ENCODE peak calls at places on chromosomes 16 and 17, in ten cellular contexts. One of them, this sample, is unnamed.

GRCh38 chr17:57557793-57558681 is 187.1 kb downstream of the CCDC182 start:
- DNase-seq in cardiac fibroblast: peak; percentile 78
- DNase-seq in cardiac muscle cell: peak; percentile 79
- DNase-seq in AG04450: no peak
- DNase-seq in CD8-positive, alpha-beta T cell: no peak
- DNase-seq in retinal pigment epithelial cell: peak; percentile 70
- DNase-seq in left lung: no peak
- DNase-seq in transverse colon: no peak
- DNase-seq in skeletal muscle cell: no peak
- DNase-seq in lower lobe of right lung: no peak
- DNase-seq in this sample: no peak

GRCh38 chr17:52790359-52790955 is 631.9 kb upstream of the CA10 start:
- DNase-seq in cardiac fibroblast: peak; percentile 13
- DNase-seq in cardiac muscle cell: peak; percentile 51
- DNase-seq in AG04450: no peak
- DNase-seq in CD8-positive, alpha-beta T cell: no peak
- DNase-seq in retinal pigment epithelial cell: no peak
- DNase-seq in left lung: no peak
- DNase-seq in transverse colon: no peak
- DNase-seq in skeletal muscle cell: no peak
- DNase-seq in lower lobe of right lung: no peak
- DNase-seq in this sample: no peak

GRCh38 chr16:239948-240277 is 5.3 kb downstream of the FAM234A start:
- DNase-seq in cardiac fibroblast: no peak
- DNase-seq in cardiac muscle cell: peak; percentile 30
- DNase-seq in AG04450: no peak
- DNase-seq in CD8-positive, alpha-beta T cell: no peak
- DNase-seq in retinal pigment epithelial cell: no peak
- DNase-seq in left lung: no peak
- DNase-seq in transverse colon: no peak
- DNase-seq in skeletal muscle cell: no peak
- DNase-seq in lower lobe of right lung: no peak
- DNase-seq in this sample: no peak

GRCh38 chr16:1150511-1150982 is 2.4 kb upstream of the CACNA1H start:
- DNase-seq in cardiac fibroblast: peak; percentile 33
- DNase-seq in cardiac muscle cell: no peak
- DNase-seq in AG04450: no peak
- DNase-seq in CD8-positive, alpha-beta T cell: no peak
- DNase-seq in retinal pigment epithelial cell: no peak
- DNase-seq in left lung: no peak
- DNase-seq in transverse colon: no peak
- DNase-seq in skeletal muscle cell: no peak
- DNase-seq in lower lobe of right lung: no peak
- DNase-seq in this sample: peak; percentile 70

GRCh38 chr16:81842564-81843242 is 63.6 kb downstream of the PLCG2 start:
- DNase-seq in cardiac fibroblast: no peak
- DNase-seq in cardiac muscle cell: peak; percentile 3
- DNase-seq in AG04450: no peak
- DNase-seq in CD8-positive, alpha-beta T cell: no peak
- DNase-seq in retinal pigment epithelial cell: no peak
- DNase-seq in left lung: no peak
- DNase-seq in transverse colon: no peak
- DNase-seq in skeletal muscle cell: no peak
- DNase-seq in lower lobe of right lung: no peak
- DNase-seq in this sample: no peak

GRCh38 chr17:77322534-77323412 is 182.0 kb downstream of the SEC14L1 start:
- DNase-seq in cardiac fibroblast: peak; percentile 99
- DNase-seq in cardiac muscle cell: peak; percentile 99
- DNase-seq in AG04450: peak; percentile 95
- DNase-seq in CD8-positive, alpha-beta T cell: no peak
- DNase-seq in retinal pigment epithelial cell: peak; percentile 98
- DNase-seq in left lung: peak; percentile 90
- DNase-seq in transverse colon: peak; percentile 72
- DNase-seq in skeletal muscle cell: peak; percentile 98
- DNase-seq in lower lobe of right lung: peak; percentile 72
- DNase-seq in this sample: no peak

GRCh38 chr17:2402517-2402916 is 1.7 kb upstream of the MNT start:
- DNase-seq in cardiac fibroblast: no peak
- DNase-seq in cardiac muscle cell: no peak
- DNase-seq in AG04450: no peak
- DNase-seq in CD8-positive, alpha-beta T cell: no peak
- DNase-seq in retinal pigment epithelial cell: no peak
- DNase-seq in left lung: no peak
- DNase-seq in transverse colon: no peak
- DNase-seq in skeletal muscle cell: no peak
- DNase-seq in lower lobe of right lung: peak; percentile 47
- DNase-seq in this sample: no peak

GRCh38 chr17:76008630-76009425 is 8.2 kb downstream of the CDK3 start:
- DNase-seq in cardiac fibroblast: no peak
- DNase-seq in cardiac muscle cell: no peak
- DNase-seq in AG04450: no peak
- DNase-seq in CD8-positive, alpha-beta T cell: no peak
- DNase-seq in retinal pigment epithelial cell: no peak
- DNase-seq in left lung: no peak
- DNase-seq in transverse colon: no peak
- DNase-seq in skeletal muscle cell: no peak
- DNase-seq in lower lobe of right lung: peak; percentile 41
- DNase-seq in this sample: no peak

GRCh38 chr17:33109331-33110072 is 117.9 kb downstream of the SPACA3 start:
- DNase-seq in cardiac fibroblast: no peak
- DNase-seq in cardiac muscle cell: no peak
- DNase-seq in AG04450: no peak
- DNase-seq in CD8-positive, alpha-beta T cell: no peak
- DNase-seq in retinal pigment epithelial cell: no peak
- DNase-seq in left lung: no peak
- DNase-seq in transverse colon: no peak
- DNase-seq in skeletal muscle cell: no peak
- DNase-seq in lower lobe of right lung: no peak
- DNase-seq in this sample: no peak

GRCh38 chr17:78281249-78281865 is 49.9 kb downstream of the TMEM235 start:
- DNase-seq in cardiac fibroblast: no peak
- DNase-seq in cardiac muscle cell: no peak
- DNase-seq in AG04450: no peak
- DNase-seq in CD8-positive, alpha-beta T cell: no peak
- DNase-seq in retinal pigment epithelial cell: no peak
- DNase-seq in left lung: no peak
- DNase-seq in transverse colon: no peak
- DNase-seq in skeletal muscle cell: no peak
- DNase-seq in lower lobe of right lung: no peak
- DNase-seq in this sample: no peak

GRCh38 chr16:17343028-17343427 is 127.7 kb downstream of the XYLT1 start:
- DNase-seq in cardiac fibroblast: no peak
- DNase-seq in cardiac muscle cell: no peak
- DNase-seq in AG04450: no peak
- DNase-seq in CD8-positive, alpha-beta T cell: peak; percentile 21
- DNase-seq in retinal pigment epithelial cell: no peak
- DNase-seq in left lung: no peak
- DNase-seq in transverse colon: peak; percentile 54
- DNase-seq in skeletal muscle cell: no peak
- DNase-seq in lower lobe of right lung: no peak
- DNase-seq in this sample: peak; percentile 47

GRCh38 chr16:51818342-51818944 is 667.4 kb upstream of the SALL1 start:
- DNase-seq in cardiac fibroblast: peak; percentile 79
- DNase-seq in cardiac muscle cell: peak; percentile 57
- DNase-seq in AG04450: peak; percentile 44
- DNase-seq in CD8-positive, alpha-beta T cell: no peak
- DNase-seq in retinal pigment epithelial cell: no peak
- DNase-seq in left lung: no peak
- DNase-seq in transverse colon: peak; percentile 15
- DNase-seq in skeletal muscle cell: no peak
- DNase-seq in lower lobe of right lung: no peak
- DNase-seq in this sample: peak; percentile 24

GRCh38 chr17:62064791-62065563 is at the start of gene MED13:
- DNase-seq in cardiac fibroblast: peak; percentile 45
- DNase-seq in cardiac muscle cell: peak; percentile 44
- DNase-seq in AG04450: no peak
- DNase-seq in CD8-positive, alpha-beta T cell: peak; percentile 45
- DNase-seq in retinal pigment epithelial cell: no peak
- DNase-seq in left lung: peak; percentile 66
- DNase-seq in transverse colon: peak; percentile 71
- DNase-seq in skeletal muscle cell: no peak
- DNase-seq in lower lobe of right lung: peak; percentile 78
- DNase-seq in this sample: no peak

DNA sequence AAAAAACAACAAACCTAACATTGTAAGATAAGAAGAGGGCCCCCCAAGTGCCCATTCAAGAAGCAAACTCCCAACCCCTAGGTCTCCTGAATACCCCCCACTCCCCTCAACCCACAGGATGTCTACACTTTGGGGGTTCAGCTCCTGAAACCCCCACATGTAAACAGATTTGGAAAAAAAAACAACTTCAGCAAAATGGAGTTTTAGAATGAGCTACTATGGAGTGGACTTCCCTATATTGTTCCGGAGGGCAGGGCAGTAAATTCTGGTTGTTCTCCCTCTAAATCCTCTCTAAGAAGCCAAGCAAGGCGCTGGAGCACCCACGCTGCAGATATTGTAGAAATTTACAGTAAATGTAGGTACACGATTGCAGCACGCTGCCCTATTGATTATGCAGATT is 8.5 kb upstream of the ZFHX3 start:
- DNase-seq in cardiac fibroblast: peak; percentile 39
- DNase-seq in cardiac muscle cell: peak; percentile 32
- DNase-seq in AG04450: no peak
- DNase-seq in CD8-positive, alpha-beta T cell: no peak
- DNase-seq in retinal pigment epithelial cell: no peak
- DNase-seq in left lung: no peak
- DNase-seq in transverse colon: no peak
- DNase-seq in skeletal muscle cell: no peak
- DNase-seq in lower lobe of right lung: no peak
- DNase-seq in this sample: no peak
- H3K4me3 ChIP-seq in cardiac fibroblast: peak overlapping the region; percentile 70
- H3K4me3 ChIP-seq in cardiac muscle cell: peak overlapping the region; percentile 99
- H3K4me3 ChIP-seq in AG04450: peak overlapping the region; percentile 72
- H3K4me3 ChIP-seq in CD8-positive, alpha-beta T cell: no peak overlapping the region
- H3K4me3 ChIP-seq in retinal pigment epithelial cell: peak overlapping the region; percentile 61
- H3K4me3 ChIP-seq in left lung: peak overlapping the region; percentile 61
- H3K4me3 ChIP-seq in transverse colon: peak overlapping the region; percentile 93
- H3K4me3 ChIP-seq in skeletal muscle cell: peak overlapping the region; percentile 66
- H3K4me3 ChIP-seq in lower lobe of right lung: peak overlapping the region; percentile 73
- H3K4me3 ChIP-seq in this sample: no peak overlapping the region

DNA sequence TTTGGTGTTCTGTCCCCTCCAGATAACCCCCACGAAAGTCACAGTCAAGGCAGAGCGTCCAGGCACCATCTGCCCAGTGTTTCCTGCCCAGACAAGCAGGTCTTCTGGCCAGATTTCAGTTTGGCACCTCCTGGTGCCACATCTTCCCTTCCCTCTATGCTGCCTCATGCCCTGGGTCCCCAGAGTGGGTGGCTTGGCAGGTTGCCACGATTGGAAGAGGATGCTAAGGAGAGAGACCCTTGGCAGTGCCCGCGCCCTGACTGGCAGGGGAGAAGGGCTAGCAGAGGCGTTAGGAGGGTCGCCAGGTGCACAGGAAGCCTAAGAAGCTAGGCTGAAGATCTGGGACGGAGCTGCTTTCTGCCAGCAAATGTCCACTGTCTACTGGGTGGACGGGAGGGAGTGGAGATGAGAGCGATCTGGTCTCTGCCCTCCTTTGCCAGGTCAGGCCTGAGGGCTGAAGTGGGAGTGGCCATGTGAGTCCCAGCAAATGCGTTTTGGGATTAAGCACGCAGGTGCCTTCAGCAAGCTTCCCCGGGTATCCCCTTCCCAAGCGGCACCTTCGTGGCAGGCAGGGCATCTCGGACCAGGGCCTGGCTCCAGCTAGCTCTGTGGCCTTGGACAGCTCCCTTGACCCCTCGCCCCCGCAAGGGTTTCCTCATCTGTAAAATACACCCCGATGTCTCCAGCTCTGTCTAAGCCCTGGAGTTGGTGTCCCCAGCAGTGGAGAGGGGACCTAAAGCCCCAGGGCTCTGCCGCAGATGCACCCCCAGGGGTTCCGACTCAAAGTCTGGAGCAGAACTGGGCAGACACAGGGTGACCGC is 13.4 kb upstream of the CD300A start:
- DNase-seq in cardiac fibroblast: no peak
- DNase-seq in cardiac muscle cell: no peak
- DNase-seq in AG04450: no peak
- DNase-seq in CD8-positive, alpha-beta T cell: no peak
- DNase-seq in retinal pigment epithelial cell: no peak
- DNase-seq in left lung: no peak
- DNase-seq in transverse colon: no peak
- DNase-seq in skeletal muscle cell: no peak
- DNase-seq in lower lobe of right lung: no peak
- DNase-seq in this sample: no peak
- H3K4me3 ChIP-seq in cardiac fibroblast: no peak overlapping the region
- H3K4me3 ChIP-seq in cardiac muscle cell: no peak overlapping the region
- H3K4me3 ChIP-seq in AG04450: no peak overlapping the region
- H3K4me3 ChIP-seq in CD8-positive, alpha-beta T cell: no peak overlapping the region
- H3K4me3 ChIP-seq in retinal pigment epithelial cell: peak overlapping the region; percentile 43
- H3K4me3 ChIP-seq in left lung: peak overlapping the region; percentile 42
- H3K4me3 ChIP-seq in transverse colon: peak overlapping the region; percentile 35
- H3K4me3 ChIP-seq in skeletal muscle cell: no peak overlapping the region
- H3K4me3 ChIP-seq in lower lobe of right lung: peak overlapping the region; percentile 50
- H3K4me3 ChIP-seq in this sample: no peak overlapping the region

DNA sequence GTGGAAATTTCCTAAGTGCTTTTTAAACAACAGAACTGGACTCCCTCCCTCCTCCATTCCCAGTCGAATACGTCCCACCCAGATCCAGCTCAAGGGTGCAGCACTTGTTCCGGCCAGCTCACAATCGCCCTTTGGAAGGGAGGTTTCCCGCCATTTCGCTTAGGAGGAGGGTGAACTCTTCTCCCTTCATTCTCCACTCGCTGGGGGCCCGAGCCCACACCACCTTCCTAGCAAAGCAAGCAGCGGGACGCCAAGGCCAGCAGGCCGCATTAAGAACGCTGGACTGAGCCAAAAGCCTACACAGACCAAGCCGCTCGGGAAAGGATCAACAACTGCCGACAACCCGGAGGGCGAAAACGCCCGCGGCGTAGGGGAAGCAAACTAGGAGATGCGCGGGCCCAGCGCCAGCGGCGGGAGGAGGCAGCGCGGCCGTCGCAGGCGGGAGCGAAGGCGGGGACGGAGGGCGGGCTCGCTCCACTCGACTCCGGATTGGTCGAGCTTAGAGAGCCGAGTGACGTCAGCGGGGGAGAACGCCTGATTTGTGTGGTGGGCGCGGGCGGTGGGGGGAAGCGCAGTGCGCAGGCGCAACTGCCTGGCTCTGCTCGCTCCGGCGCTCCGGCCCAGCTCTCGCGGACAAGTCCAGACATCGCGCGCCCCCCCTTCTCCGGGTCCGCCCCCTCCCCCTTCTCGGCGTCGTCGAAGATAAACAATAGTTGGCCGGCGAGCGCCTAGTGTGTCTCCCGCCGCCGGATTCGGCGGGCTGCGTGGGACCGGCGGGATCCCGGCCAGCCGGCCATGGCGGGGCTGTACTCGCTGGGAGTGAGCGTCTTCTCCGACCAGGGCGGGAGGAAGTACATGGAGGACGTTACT is at the start of gene PPM1D:
- DNase-seq in cardiac fibroblast: peak; percentile 99
- DNase-seq in cardiac muscle cell: peak; percentile 100
- DNase-seq in AG04450: peak; percentile 98
- DNase-seq in CD8-positive, alpha-beta T cell: peak; percentile 95
- DNase-seq in retinal pigment epithelial cell: peak; percentile 95
- DNase-seq in left lung: peak; percentile 100
- DNase-seq in transverse colon: peak; percentile 99
- DNase-seq in skeletal muscle cell: peak; percentile 94
- DNase-seq in lower lobe of right lung: peak; percentile 99
- DNase-seq in this sample: peak; percentile 95
- H3K4me3 ChIP-seq in cardiac fibroblast: peak within 1 kb of the TSS; percentile 85
- H3K4me3 ChIP-seq in cardiac muscle cell: peak within 1 kb of the TSS; percentile 57
- H3K4me3 ChIP-seq in AG04450: peak within 1 kb of the TSS; percentile 99
- H3K4me3 ChIP-seq in CD8-positive, alpha-beta T cell: peak within 1 kb of the TSS; percentile 84
- H3K4me3 ChIP-seq in retinal pigment epithelial cell: peak within 1 kb of the TSS; percentile 87
- H3K4me3 ChIP-seq in left lung: peak within 1 kb of the TSS; percentile 97
- H3K4me3 ChIP-seq in transverse colon: peak within 1 kb of the TSS; percentile 94
- H3K4me3 ChIP-seq in skeletal muscle cell: peak within 1 kb of the TSS; percentile 94
- H3K4me3 ChIP-seq in lower lobe of right lung: peak within 1 kb of the TSS; percentile 95
- H3K4me3 ChIP-seq in this sample: peak within 1 kb of the TSS; percentile 73

GRCh38 chr17:36566081-36566480 is 21.4 kb downstream of the GGNBP2 start:
- DNase-seq in cardiac fibroblast: no peak
- DNase-seq in cardiac muscle cell: peak; percentile 70
- DNase-seq in AG04450: no peak
- DNase-seq in CD8-positive, alpha-beta T cell: no peak
- DNase-seq in retinal pigment epithelial cell: no peak
- DNase-seq in left lung: no peak
- DNase-seq in transverse colon: no peak
- DNase-seq in skeletal muscle cell: no peak
- DNase-seq in lower lobe of right lung: no peak
- DNase-seq in this sample: no peak
- H3K4me3 ChIP-seq in cardiac fibroblast: no peak overlapping the region
- H3K4me3 ChIP-seq in cardiac muscle cell: no peak overlapping the region
- H3K4me3 ChIP-seq in AG04450: no peak overlapping the region
- H3K4me3 ChIP-seq in CD8-positive, alpha-beta T cell: no peak overlapping the region
- H3K4me3 ChIP-seq in retinal pigment epithelial cell: no peak overlapping the region
- H3K4me3 ChIP-seq in left lung: no peak overlapping the region
- H3K4me3 ChIP-seq in transverse colon: no peak overlapping the region
- H3K4me3 ChIP-seq in skeletal muscle cell: no peak overlapping the region
- H3K4me3 ChIP-seq in lower lobe of right lung: no peak overlapping the region
- H3K4me3 ChIP-seq in this sample: no peak overlapping the region

This sample was measured in Jurkat, Clone E6-1.